ENCODE peak calls at places on chromosomes 1 and 21, in six cellular contexts. Y is keratinocyte, P is PC-3, Q is thoracic aorta, J is CD14-positive monocyte, M is GM20000. B is an unnamed sample.

GRCh38 chr1:198102454-198102791 is 54.4 kb upstream of the NEK7 start:
- DNase-seq in Y (no peak), P (no peak), Q (no peak), J (no peak), M (no peak), B (no peak)

GRCh38 chr1:75152092-75152491 is 17.9 kb downstream of the LHX8 start:
- DNase-seq in Y (no peak), P (no peak), Q (no peak), J (no peak), M (no peak), B (no peak)

GRCh38 chr1:3071507-3072177 is 2.6 kb downstream of the PRDM16 start:
- DNase-seq in Y (no peak), P (no peak), Q (no peak), J (no peak), M (no peak), B (no peak)

GRCh38 chr1:67997746-67998145 is 52.7 kb downstream of the DIRAS3 start:
- DNase-seq in Y (no peak), P (no peak), Q (no peak), J (no peak), M (no peak), B (no peak)

GRCh38 chr1:12506581-12507280 is 111.3 kb downstream of the DHRS3 start:
- DNase-seq in Y (no peak), P (no peak), Q (no peak), J (no peak), M (no peak), B (no peak)

GRCh38 chr1:182869241-182869666 is 30.1 kb downstream of the DHX9 start:
- DNase-seq in Y (no peak), P (no peak), Q (no peak), J (no peak), M (no peak), B (no peak)

GRCh38 chr21:26405071-26405470 is 168.0 kb downstream of the CYYR1 start:
- DNase-seq in Y (no peak), P (peak), Q (no peak), J (no peak), M (no peak), B (no peak)

GRCh38 chr1:208242829-208243521 is 1.2 kb downstream of the PLXNA2 start:
- DNase-seq in Y (no peak), P (peak), Q (no peak), J (no peak), M (no peak), B (no peak)

GRCh38 chr1:43706598-43707190 is 642 bp upstream of the ST3GAL3 start:
- DNase-seq in Y (no peak), P (peak), Q (no peak), J (no peak), M (no peak), B (no peak)

GRCh38 chr1:247681288-247681897 is 1.9 kb upstream of the OR13G1 start:
- DNase-seq in Y (no peak), P (peak), Q (no peak), J (peak), M (peak), B (no peak)

GRCh38 chr1:48048980-48049379 is 51.8 kb upstream of the TRABD2B start:
- DNase-seq in Y (no peak), P (no peak), Q (no peak), J (no peak), M (no peak), B (no peak)

GRCh38 chr1:84959294-84959693 is 37.6 kb downstream of the MCOLN2 start:
- DNase-seq in Y (no peak), P (no peak), Q (no peak), J (no peak), M (no peak), B (no peak)

GRCh38 chr1:195790514-195791168 is 817.6 kb downstream of the KCNT2 start:
- DNase-seq in Y (no peak), P (no peak), Q (no peak), J (no peak), M (no peak), B (no peak)

GRCh38 chr1:17603091-17603841 is 63.8 kb downstream of the ARHGEF10L start:
- DNase-seq in Y (no peak), P (no peak), Q (no peak), J (peak), M (no peak), B (no peak)

GRCh38 chr1:1788646-1789431 is 10.6 kb upstream of the NADK start:
- DNase-seq in Y (no peak), P (peak), Q (no peak), J (no peak), M (no peak), B (peak)

GRCh38 chr1:29513357-29513756 is 277.0 kb downstream of the PTPRU start:
- DNase-seq in Y (no peak), P (peak), Q (no peak), J (no peak), M (peak), B (peak)

GRCh38 chr1:159915571-159916239 is 9.6 kb downstream of the TAGLN2 start:
- DNase-seq in Y (no peak), P (no peak), Q (no peak), J (no peak), M (no peak), B (no peak)

GRCh38 chr1:100943533-100943932 is 47.6 kb downstream of the SLC30A7 start:
- DNase-seq in Y (no peak), P (no peak), Q (no peak), J (no peak), M (no peak), B (no peak)

GRCh38 chr1:152941037-152941700 is 5.8 kb upstream of the SPRR5 start:
- DNase-seq in Y (no peak), P (no peak), Q (no peak), J (no peak), M (no peak), B (peak)
- TF ChIP-seq CTCF in Y (peak), P (peak), Q (no peak), J (no peak), M (no peak), B (peak)

DNA sequence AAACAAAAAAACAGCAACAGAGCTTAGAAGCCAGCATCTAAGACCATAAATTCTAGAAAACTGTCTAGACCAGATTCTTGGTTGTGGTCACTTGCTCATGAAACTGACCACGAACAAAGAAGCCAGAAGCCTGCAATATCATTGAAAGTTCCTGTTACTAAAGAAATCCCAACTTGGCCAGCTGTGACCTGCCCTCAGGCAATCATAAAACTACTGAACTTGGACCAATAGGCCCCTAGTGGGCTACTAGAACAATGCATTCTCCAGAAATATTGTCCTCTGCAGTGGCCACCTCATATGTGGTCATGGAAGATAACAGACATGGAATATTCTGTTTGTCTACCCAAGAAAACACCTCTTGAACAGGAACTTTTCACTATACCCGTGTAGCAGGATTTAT is 87.7 kb downstream of the SPATA17 start:
- DNase-seq in Y (no peak), P (peak), Q (no peak), J (no peak), M (no peak), B (no peak)
- TF ChIP-seq CTCF in Y (no peak), P (peak), Q (no peak), J (no peak), M (no peak), B (no peak)

GRCh38 chr1:16081636-16082035 is 8.2 kb upstream of the FAM131C start:
- DNase-seq in Y (no peak), P (no peak), Q (no peak), J (no peak), M (no peak), B (no peak)
- TF ChIP-seq CTCF in Y (no peak), P (no peak), Q (no peak), J (no peak), M (no peak), B (no peak)

GRCh38 chr1:170535418-170535817 is 3.5 kb downstream of the GORAB start:
- DNase-seq in Y (no peak), P (no peak), Q (no peak), J (no peak), M (no peak), B (no peak)
- TF ChIP-seq CTCF in Y (no peak), P (no peak), Q (no peak), J (no peak), M (no peak), B (no peak)

GRCh38 chr1:114118351-114118990 is 35.2 kb downstream of the SYT6 start:
- DNase-seq in Y (no peak), P (no peak), Q (no peak), J (no peak), M (no peak), B (no peak)
- TF ChIP-seq CTCF in Y (no peak), P (no peak), Q (no peak), J (no peak), M (no peak), B (no peak)

GRCh38 chr1:54548389-54549044 is 489 bp downstream of the ACOT11 start:
- DNase-seq in Y (no peak), P (no peak), Q (no peak), J (no peak), M (no peak), B (no peak)

GRCh38 chr1:54549181-54549924 is 1.3 kb downstream of the ACOT11 start:
- DNase-seq in Y (no peak), P (no peak), Q (no peak), J (no peak), M (no peak), B (no peak)

GRCh38 chr1:54546651-54547348 is 1.2 kb upstream of the ACOT11 start:
- DNase-seq in Y (no peak), P (no peak), Q (no peak), J (no peak), M (no peak), B (no peak)

GRCh38 chr1:54545916-54546635 is 2.0 kb upstream of the ACOT11 start:
- DNase-seq in Y (no peak), P (no peak), Q (no peak), J (no peak), M (no peak), B (no peak)

GRCh38 chr1:54547601-54548388 is at the start of gene ACOT11:
- DNase-seq in Y (no peak), P (no peak), Q (peak), J (no peak), M (no peak), B (no peak)
- TF ChIP-seq CTCF in Y (peak), P (peak), Q (peak), J (peak), M (no peak), B (no peak)

DNA sequence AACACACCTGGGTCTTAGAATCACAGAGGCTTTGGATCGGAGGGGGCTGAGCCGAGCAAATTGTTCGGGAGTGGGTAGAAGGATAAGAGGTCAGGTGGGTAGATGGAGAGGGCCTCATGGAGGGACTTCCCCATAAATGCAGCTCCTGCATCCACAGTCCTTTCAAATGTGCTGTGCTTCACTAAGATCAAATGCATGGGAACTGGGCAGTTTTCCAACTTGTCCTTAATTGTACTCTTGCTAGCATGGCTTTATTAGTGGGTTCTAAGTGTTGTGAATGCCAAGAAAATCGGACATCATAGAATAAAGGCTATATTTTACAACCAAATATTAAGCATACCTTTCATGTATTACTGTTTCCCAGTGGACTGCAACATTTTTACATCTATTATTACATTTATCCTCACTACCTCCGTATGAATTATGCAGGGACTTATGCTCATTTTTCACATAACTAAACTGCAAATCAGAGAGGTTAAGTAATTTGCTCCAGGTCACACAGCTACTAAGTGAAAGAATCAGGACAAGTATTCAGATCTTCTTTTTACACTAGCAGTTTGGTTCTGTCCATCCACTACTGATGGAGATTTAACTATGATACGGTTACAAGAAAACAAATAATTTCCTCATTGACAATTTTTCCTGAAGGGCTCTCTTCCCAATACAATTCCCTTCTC is 174.5 kb upstream of the RUNX1 start:
- DNase-seq in Y (no peak), P (no peak), Q (no peak), J (no peak), M (no peak), B (no peak)
- TF ChIP-seq CTCF in Y (no peak), P (no peak), Q (no peak), J (no peak), M (no peak), B (no peak)

GRCh38 chr1:202349263-202349928 is 897 bp downstream of the PPP1R12B start:
- DNase-seq in Y (no peak), P (peak), Q (no peak), J (no peak), M (peak), B (no peak)
- TF ChIP-seq CTCF in Y (no peak), P (no peak), Q (no peak), J (no peak), M (no peak), B (no peak)

DNA sequence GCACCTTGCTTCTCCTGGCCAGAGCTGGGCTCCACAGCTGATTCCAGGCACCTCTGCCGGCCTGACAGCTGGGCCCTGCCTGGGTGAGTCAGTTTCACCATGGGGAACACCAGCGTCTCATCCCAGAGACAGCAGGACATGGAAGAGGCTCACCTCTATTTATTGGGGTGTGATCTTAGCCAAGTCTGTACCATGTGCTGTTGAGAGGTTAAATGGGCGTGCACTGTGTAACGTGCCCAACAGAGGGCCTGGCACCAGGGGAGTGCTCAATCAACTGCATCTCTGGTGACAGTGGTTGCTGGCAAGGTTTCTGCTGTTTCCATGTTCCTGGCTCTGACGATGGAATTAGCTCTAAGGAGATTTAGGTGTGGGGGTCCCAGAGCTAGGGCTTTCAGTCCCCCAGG is 890 bp downstream of the CPLANE2 start:
- DNase-seq in Y (peak), P (peak), Q (no peak), J (no peak), M (peak), B (no peak)
- TF ChIP-seq CTCF in Y (peak), P (peak), Q (peak), J (peak), M (no peak), B (no peak)

GRCh38 chr1:114299331-114300005 is 145.8 kb upstream of the SYT6 start:
- DNase-seq in Y (no peak), P (no peak), Q (no peak), J (no peak), M (no peak), B (no peak)
- TF ChIP-seq CTCF in Y (no peak), P (no peak), Q (no peak), J (no peak), M (no peak), B (no peak)

B was measured in RWPE2.